ENCODE peak calls at places on chromosome 11, in nine cellular contexts. W, Q, Z, T, N, H, F, X and E are unnamed samples. For H3K36me3, the result is how much of the 10 kb centered on the place peaks cover.

GRCh38 chr11:20310137-20310536 is 53.4 kb upstream of the HTATIP2 start:
- DNase-seq in W (no peak), Q (no peak), Z (no peak), T (no peak), N (no peak), H (no peak), F (no peak), X (no peak), E (no peak)

GRCh38 chr11:6249822-6250555 is 9.6 kb upstream of the CCKBR start:
- DNase-seq in W (no peak), Q (peak), Z (peak), T (peak), N (peak), H (no peak), F (peak), X (no peak), E (no peak)

GRCh38 chr11:2577071-2578005 is 122.5 kb downstream of the KCNQ1OT1 start:
- DNase-seq in W (no peak), Q (peak), Z (no peak), T (no peak), N (peak), H (no peak), F (no peak), X (no peak), E (no peak)

GRCh38 chr11:2799881-2800654 is 85.5 kb downstream of the CDKN1C start:
- DNase-seq in W (no peak), Q (peak), Z (peak), T (no peak), N (peak), H (no peak), F (no peak), X (no peak), E (no peak)

GRCh38 chr11:93541884-93542752 is 1.1 kb downstream of the SMCO4 start:
- DNase-seq in W (peak), Q (peak), Z (peak), T (peak), N (peak), H (peak), F (peak), X (peak), E (peak)

GRCh38 chr11:125313271-125314222 is 149.0 kb downstream of the PKNOX2 start:
- DNase-seq in W (no peak), Q (no peak), Z (no peak), T (peak), N (no peak), H (no peak), F (peak), X (no peak), E (no peak)

GRCh38 chr11:125328181-125328580 is 163.6 kb downstream of the PKNOX2 start:
- DNase-seq in W (no peak), Q (no peak), Z (no peak), T (no peak), N (no peak), H (no peak), F (no peak), X (no peak), E (no peak)

GRCh38 chr11:122601131-122602125 is 54.1 kb upstream of the UBASH3B start:
- DNase-seq in W (peak), Q (no peak), Z (peak), T (peak), N (no peak), H (no peak), F (peak), X (no peak), E (no peak)

GRCh38 chr11:13269775-13270174 is 7.8 kb upstream of the BMAL1 start:
- DNase-seq in W (no peak), Q (no peak), Z (no peak), T (peak), N (no peak), H (no peak), F (peak), X (no peak), E (no peak)

GRCh38 chr11:19769820-19770219 is 57.2 kb downstream of the NAV2 start:
- DNase-seq in W (no peak), Q (no peak), Z (no peak), T (peak), N (no peak), H (no peak), F (peak), X (no peak), E (no peak)

GRCh38 chr11:83610996-83611395 is 324.8 kb upstream of the CCDC90B start:
- DNase-seq in W (no peak), Q (no peak), Z (no peak), T (peak), N (no peak), H (no peak), F (no peak), X (no peak), E (no peak)

GRCh38 chr11:19382131-19382611 is 141.4 kb upstream of the E2F8 start:
- DNase-seq in W (no peak), Q (no peak), Z (peak), T (peak), N (no peak), H (no peak), F (no peak), X (no peak), E (no peak)

GRCh38 chr11:69267395-69267805 is 26.6 kb upstream of the MYEOV start:
- DNase-seq in W (no peak), Q (no peak), Z (no peak), T (no peak), N (no peak), H (no peak), F (no peak), X (no peak), E (no peak)

GRCh38 chr11:70456921-70457532 is 58.7 kb downstream of the CTTN start:
- DNase-seq in W (no peak), Q (no peak), Z (no peak), T (peak), N (no peak), H (no peak), F (peak), X (no peak), E (no peak)

GRCh38 chr11:19378814-19379213 is 138.1 kb upstream of the E2F8 start:
- DNase-seq in W (no peak), Q (no peak), Z (no peak), T (peak), N (no peak), H (no peak), F (no peak), X (no peak), E (no peak)

GRCh38 chr11:97078443-97078842 is 688.6 kb downstream of the JRKL start:
- DNase-seq in W (no peak), Q (no peak), Z (no peak), T (no peak), N (no peak), H (no peak), F (no peak), X (no peak), E (no peak)

GRCh38 chr11:2699185-2699530 is 636 bp downstream of the KCNQ1OT1 start:
- DNase-seq in W (no peak), Q (peak), Z (peak), T (peak), N (peak), H (no peak), F (no peak), X (no peak), E (no peak)

GRCh38 chr11:30254307-30255298 is 23.8 kb downstream of the FSHB start:
- DNase-seq in W (no peak), Q (no peak), Z (no peak), T (peak), N (no peak), H (no peak), F (peak), X (no peak), E (no peak)

GRCh38 chr11:63595296-63595695 is 18.9 kb downstream of the PLAAT3 start:
- DNase-seq in W (no peak), Q (no peak), Z (peak), T (peak), N (no peak), H (no peak), F (no peak), X (no peak), E (no peak)

GRCh38 chr11:110763249-110764011 is 51.2 kb upstream of the ARHGAP20 start:
- DNase-seq in W (peak), Q (no peak), Z (peak), T (peak), N (peak), H (no peak), F (peak), X (no peak), E (no peak)

GRCh38 chr11:10456519-10456918 is 1.5 kb downstream of the AMPD3 start:
- DNase-seq in W (no peak), Q (no peak), Z (no peak), T (peak), N (no peak), H (no peak), F (no peak), X (no peak), E (no peak)

GRCh38 chr11:104073950-104074349 is 37.5 kb downstream of the DDI1 start:
- DNase-seq in W (no peak), Q (no peak), Z (no peak), T (peak), N (peak), H (no peak), F (peak), X (no peak), E (no peak)

GRCh38 chr11:75236062-75236461 is 4.5 kb upstream of the TPBGL start:
- DNase-seq in W (no peak), Q (no peak), Z (no peak), T (no peak), N (no peak), H (no peak), F (no peak), X (no peak), E (no peak)

GRCh38 chr11:8357891-8358566 is 94.4 kb upstream of the LMO1 start:
- DNase-seq in W (no peak), Q (no peak), Z (no peak), T (no peak), N (peak), H (no peak), F (no peak), X (no peak), E (no peak)

GRCh38 chr11:114813216-114813615 is 134.9 kb downstream of the NXPE2 start:
- DNase-seq in W (no peak), Q (no peak), Z (no peak), T (no peak), N (no peak), H (no peak), F (no peak), X (no peak), E (no peak)

GRCh38 chr11:108803781-108804180 is 138.9 kb downstream of the DDX10 start:
- DNase-seq in W (no peak), Q (no peak), Z (no peak), T (peak), N (no peak), H (no peak), F (peak), X (no peak), E (no peak)

GRCh38 chr11:44096360-44097188 is 1.1 kb downstream of the EXT2 start:
- DNase-seq in W (no peak), Q (no peak), Z (no peak), T (peak), N (no peak), H (no peak), F (peak), X (no peak), E (no peak)

GRCh38 chr11:93396356-93396755 is 65.8 kb downstream of the DEUP1 start:
- DNase-seq in W (no peak), Q (no peak), Z (no peak), T (peak), N (no peak), H (no peak), F (peak), X (no peak), E (no peak)

GRCh38 chr11:1276866-1277615 is 32.4 kb downstream of the TOLLIP start:
- DNase-seq in W (no peak), Q (no peak), Z (no peak), T (no peak), N (no peak), H (no peak), F (no peak), X (no peak), E (no peak)

GRCh38 chr11:44629732-44630345 is 64.4 kb downstream of the CD82 start:
- DNase-seq in W (no peak), Q (no peak), Z (no peak), T (no peak), N (no peak), H (no peak), F (no peak), X (no peak), E (no peak)

GRCh38 chr11:104531075-104531474 is 367.1 kb upstream of the PDGFD start:
- DNase-seq in W (no peak), Q (no peak), Z (no peak), T (no peak), N (no peak), H (peak), F (no peak), X (peak), E (peak)

GRCh38 chr11:72116019-72116755 is 3.7 kb upstream of the ANAPC15 start:
- DNase-seq in W (no peak), Q (no peak), Z (no peak), T (no peak), N (no peak), H (no peak), F (no peak), X (no peak), E (no peak)

GRCh38 chr11:2390871-2391662 is 9.5 kb upstream of the TSSC4 start:
- DNase-seq in W (no peak), Q (no peak), Z (peak), T (peak), N (peak), H (no peak), F (peak), X (peak), E (no peak)

GRCh38 chr11:112778091-112778889 is 182.9 kb upstream of the NCAM1 start:
- DNase-seq in W (no peak), Q (no peak), Z (peak), T (no peak), N (no peak), H (no peak), F (no peak), X (no peak), E (no peak)

GRCh38 chr11:5293028-5293427 is 8.7 kb downstream of the OR51B4 start:
- DNase-seq in W (no peak), Q (no peak), Z (no peak), T (no peak), N (no peak), H (no peak), F (no peak), X (no peak), E (no peak)

GRCh38 chr11:94151903-94152677 is 23.4 kb downstream of the PANX1 start:
- DNase-seq in W (no peak), Q (no peak), Z (no peak), T (peak), N (peak), H (no peak), F (peak), X (no peak), E (no peak)

GRCh38 chr11:93160808-93161207 is 37.0 kb downstream of the SLC36A4 start:
- DNase-seq in W (no peak), Q (no peak), Z (no peak), T (peak), N (no peak), H (no peak), F (no peak), X (no peak), E (no peak)

GRCh38 chr11:84890706-84891105 is 736.4 kb downstream of the DLG2 start:
- DNase-seq in W (no peak), Q (no peak), Z (no peak), T (peak), N (no peak), H (no peak), F (peak), X (no peak), E (no peak)

GRCh38 chr11:9091044-9091936 is at the start of gene SCUBE2:
- DNase-seq in W (no peak), Q (no peak), Z (no peak), T (peak), N (no peak), H (no peak), F (no peak), X (no peak), E (no peak)

GRCh38 chr11:65279713-65280459 is 18.1 kb downstream of the POLA2 start:
- DNase-seq in W (no peak), Q (no peak), Z (no peak), T (peak), N (peak), H (peak), F (peak), X (no peak), E (no peak)
- H3K36me3 ChIP-seq in W (under half), Q (under half), Z (under half), T (under half), N (under half), H (under half), F (under half), X (half or more), E (under half)

DNA sequence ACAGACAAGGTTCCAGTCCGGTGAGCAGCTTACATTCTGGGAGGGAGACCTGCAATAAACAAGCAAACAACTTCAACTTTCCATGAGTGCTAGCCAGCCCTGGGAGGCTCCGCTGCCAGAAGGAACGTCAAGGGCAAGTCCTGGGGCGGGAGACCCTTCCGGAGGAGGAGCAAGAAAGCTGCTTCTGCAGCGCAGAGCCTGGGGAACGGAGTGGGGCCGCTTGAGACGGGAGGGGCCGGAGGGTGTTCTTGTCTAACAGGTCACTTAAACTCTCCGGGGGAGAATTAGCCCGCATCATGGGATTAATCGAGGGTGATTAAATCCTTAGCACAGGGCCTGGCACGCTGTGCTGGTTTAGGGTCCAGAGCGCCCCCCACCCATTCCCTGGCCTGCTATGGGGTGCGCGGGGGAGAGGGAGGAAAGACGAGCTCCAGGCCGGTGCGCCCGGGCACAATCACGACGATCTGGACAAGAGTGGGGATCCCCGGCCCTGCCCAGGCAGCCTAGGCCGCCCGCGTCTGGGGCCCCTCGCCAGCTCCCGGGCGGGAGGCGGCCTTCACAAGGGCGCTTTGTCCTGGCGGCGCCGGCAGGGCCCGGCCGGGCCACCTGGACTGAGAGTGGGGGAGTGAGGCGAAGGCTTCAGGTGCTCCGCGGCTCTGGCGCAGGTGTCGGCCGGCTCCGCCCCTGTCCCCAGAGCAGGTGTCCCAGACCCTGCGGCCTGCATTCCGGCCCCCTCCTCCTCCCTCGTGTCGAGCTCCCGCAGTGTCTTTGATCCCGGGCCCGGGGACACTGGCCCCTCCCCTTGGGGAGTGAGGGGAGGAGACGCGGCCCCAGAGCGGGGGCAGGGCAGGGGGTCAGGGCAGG is 663 bp upstream of the LARGE2 start:
- DNase-seq in W (no peak), Q (peak), Z (peak), T (no peak), N (peak), H (peak), F (no peak), X (peak), E (no peak)
- H3K4me3 ChIP-seq in W (peak), Q (peak), Z (peak), T (no peak), N (no peak), H (peak), F (no peak), X (peak), E (no peak)

GRCh38 chr11:67448220-67448609 is 4.3 kb downstream of the GPR152 start:
- DNase-seq in W (no peak), Q (no peak), Z (no peak), T (no peak), N (no peak), H (no peak), F (no peak), X (no peak), E (no peak)
- H3K27ac ChIP-seq in W (no peak), Q (no peak), Z (no peak), T (no peak), N (no peak), H (no peak), F (no peak), X (no peak), E (peak)

DNA sequence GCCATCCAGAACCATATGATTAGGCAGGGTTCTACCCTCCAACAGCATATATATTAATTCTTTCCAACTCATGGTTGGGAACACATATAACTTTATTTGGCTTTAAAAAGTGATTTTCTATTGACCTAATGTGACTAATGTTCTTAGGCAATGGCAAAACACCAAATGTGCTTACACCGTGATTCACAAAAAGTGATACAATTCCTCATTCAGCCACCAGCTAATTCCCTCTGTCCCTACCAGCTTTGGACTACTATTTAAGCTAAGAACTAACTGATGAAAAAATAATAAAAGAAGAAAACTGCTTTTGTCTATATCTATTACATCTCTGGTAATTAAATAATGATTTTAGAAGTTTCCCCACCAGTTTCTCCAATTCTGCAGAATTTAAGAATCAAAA is 4.7 kb downstream of the CTSC start:
- DNase-seq in W (no peak), Q (no peak), Z (no peak), T (peak), N (no peak), H (no peak), F (no peak), X (no peak), E (no peak)
- H3K36me3 ChIP-seq in W (under half), Q (under half), Z (under half), T (under half), N (under half), H (under half), F (under half), X (half or more), E (under half)

DNA sequence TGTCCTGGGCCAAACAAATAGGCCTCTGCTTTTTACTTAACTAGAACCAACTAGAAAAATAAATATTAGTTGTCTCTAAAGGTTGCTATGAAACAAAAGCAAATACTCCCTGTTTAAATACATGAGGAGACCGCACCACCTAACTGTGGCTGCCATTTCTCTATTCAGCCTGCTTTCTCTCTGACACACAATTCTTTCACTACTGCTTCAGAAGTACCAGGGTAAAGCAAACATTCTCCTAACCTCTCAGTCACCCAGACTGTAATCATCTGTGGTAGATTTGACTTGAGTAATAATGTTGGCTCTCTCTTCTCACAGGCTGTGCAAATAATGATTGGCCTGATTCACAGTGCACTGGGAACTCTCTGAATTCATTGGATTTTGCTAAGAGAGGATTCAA is 41.0 kb upstream of the MS4A8 start:
- DNase-seq in W (no peak), Q (no peak), Z (no peak), T (no peak), N (no peak), H (no peak), F (no peak), X (no peak), E (no peak)
- H3K4me3 ChIP-seq in W (no peak), Q (no peak), Z (no peak), T (no peak), N (no peak), H (no peak), F (no peak), X (no peak), E (no peak)

DNA sequence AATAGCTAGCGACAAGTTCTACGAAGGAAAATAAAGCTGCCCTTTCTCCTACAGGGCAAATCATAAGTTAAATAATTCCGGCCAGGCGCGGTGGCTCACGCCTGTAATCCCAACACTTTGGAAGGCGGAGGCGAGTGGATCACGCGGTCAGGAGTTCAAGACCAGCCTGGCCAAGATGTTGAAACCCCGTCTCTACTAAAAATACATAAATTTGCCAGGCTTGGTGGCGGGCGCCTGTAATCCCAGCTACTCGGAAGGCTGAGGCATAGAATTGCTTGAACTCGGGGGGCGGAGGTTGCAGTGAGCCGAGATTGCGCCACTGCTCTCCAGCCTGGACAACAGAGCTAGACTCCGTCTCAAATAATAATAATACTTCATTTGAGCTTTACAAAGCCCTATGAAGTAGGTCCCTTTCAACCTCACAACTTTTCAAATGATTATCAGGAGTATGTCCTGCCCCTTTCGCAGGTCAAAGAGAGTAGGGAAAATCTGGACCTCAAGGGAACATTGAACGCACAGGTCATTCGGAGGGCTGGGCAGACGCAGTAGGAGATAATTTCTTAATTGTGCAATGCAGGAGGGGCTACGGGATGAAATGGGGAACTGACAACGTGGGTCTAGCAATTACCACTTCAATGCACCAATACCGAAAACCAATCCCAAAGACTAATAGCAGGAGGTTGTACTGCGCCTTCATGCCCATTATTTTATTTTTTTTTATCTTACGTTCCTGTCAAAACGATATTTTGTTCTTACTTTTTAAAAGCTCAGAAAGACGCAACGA is 590 bp downstream of the COMMD9 start:
- DNase-seq in W (no peak), Q (no peak), Z (no peak), T (peak), N (no peak), H (no peak), F (no peak), X (no peak), E (no peak)
- H3K27ac ChIP-seq in W (no peak), Q (peak), Z (no peak), T (peak), N (no peak), H (peak), F (peak), X (no peak), E (peak)